ENCODE peak calls at places on chromosomes 1 and 21, in six cellular contexts. J is GM12891; V is T-cell; R is KBM-7; Z is activated naive CD4-positive, alpha-beta T cell; D is activated CD4-positive, alpha-beta T cell treated with anti-CD3 and anti-CD28 coated beads for 48 hours. E is an unnamed sample.

GRCh38 chr1:56516539-56517252 is 62.7 kb downstream of the PLPP3 start:
- DNase-seq in J (peak; percentile 30), V (no peak), R (peak; percentile 28), Z (no peak), D (no peak), E (no peak)

GRCh38 chr1:82185084-82185483 is 384.4 kb downstream of the ADGRL2 start:
- DNase-seq in J (no peak), V (no peak), R (no peak), Z (no peak), D (no peak), E (no peak)

GRCh38 chr1:171817511-171818265 is 23.6 kb upstream of the DNM3 start:
- DNase-seq in J (no peak), V (no peak), R (no peak), Z (no peak), D (peak; percentile 64), E (no peak)

GRCh38 chr1:39802496-39803260 is 14.0 kb upstream of the BMP8B start:
- DNase-seq in J (no peak), V (no peak), R (no peak), Z (no peak), D (no peak), E (no peak)

GRCh38 chr1:10389271-10389973 is 9.4 kb upstream of the PGD start:
- DNase-seq in J (no peak), V (no peak), R (no peak), Z (no peak), D (no peak), E (no peak)

GRCh38 chr1:55474168-55474786 is 259.1 kb upstream of the USP24 start:
- DNase-seq in J (no peak), V (no peak), R (peak; percentile 18), Z (no peak), D (no peak), E (no peak)

GRCh38 chr1:27858949-27859576 is 13.3 kb upstream of the THEMIS2 start:
- DNase-seq in J (no peak), V (no peak), R (no peak), Z (no peak), D (no peak), E (no peak)

GRCh38 chr1:24567792-24568388 is 12.0 kb downstream of the NCMAP start:
- DNase-seq in J (no peak), V (no peak), R (no peak), Z (no peak), D (no peak), E (no peak)

GRCh38 chr1:204417231-204417997 is 5.8 kb upstream of the PPP1R15B start:
- DNase-seq in J (no peak), V (no peak), R (peak; percentile 79), Z (no peak), D (peak; percentile 60), E (no peak)

GRCh38 chr1:109531826-109532364 is 7.8 kb upstream of the GPR61 start:
- DNase-seq in J (no peak), V (no peak), R (no peak), Z (no peak), D (no peak), E (no peak)

GRCh38 chr1:67647814-67648358 is 37.1 kb upstream of the GADD45A start:
- DNase-seq in J (no peak), V (no peak), R (no peak), Z (no peak), D (no peak), E (no peak)

GRCh38 chr1:230265200-230266115 is 160.7 kb downstream of the PGBD5 start:
- DNase-seq in J (no peak), V (no peak), R (no peak), Z (no peak), D (no peak), E (no peak)

GRCh38 chr21:44568667-44569556 is 4.6 kb upstream of the KRTAP10-4 start:
- DNase-seq in J (no peak), V (no peak), R (no peak), Z (no peak), D (no peak), E (no peak)

GRCh38 chr1:16965486-16966067 is 14.8 kb downstream of the MFAP2 start:
- DNase-seq in J (no peak), V (no peak), R (no peak), Z (no peak), D (no peak), E (no peak)

GRCh38 chr1:145918992-145919939 is 749 bp upstream of the PEX11B start:
- DNase-seq in J (no peak), V (no peak), R (peak; percentile 39), Z (no peak), D (peak; percentile 32), E (no peak)

GRCh38 chr1:228375578-228376261 is 30.9 kb downstream of the TRIM11 start:
- DNase-seq in J (no peak), V (no peak), R (no peak), Z (no peak), D (no peak), E (no peak)

GRCh38 chr21:32102426-32102825 is 176.4 kb downstream of the MIS18A start:
- DNase-seq in J (no peak), V (no peak), R (no peak), Z (no peak), D (no peak), E (no peak)

GRCh38 chr1:202152399-202152798 is 7.9 kb upstream of the ARL8A start:
- DNase-seq in J (no peak), V (no peak), R (no peak), Z (no peak), D (no peak), E (no peak)

GRCh38 chr1:41431490-41432350 is 52.8 kb downstream of the EDN2 start:
- DNase-seq in J (no peak), V (no peak), R (no peak), Z (no peak), D (no peak), E (no peak)

GRCh38 chr1:11845641-11846335 is 1.8 kb downstream of the NPPA start:
- DNase-seq in J (no peak), V (no peak), R (peak; percentile 26), Z (no peak), D (no peak), E (no peak)

GRCh38 chr1:9917901-9918300 is 7.8 kb upstream of the CTNNBIP1 start:
- DNase-seq in J (no peak), V (no peak), R (no peak), Z (no peak), D (no peak), E (no peak)

E was measured in T follicular helper cell.